ENCODE peak calls at places on chromosome 5, in six cellular contexts. One of them, this sample, is unnamed.

GRCh38 chr5:150461231-150461630 is 11.7 kb upstream of the RPS14 start:
- DNase-seq in GM12878: peak; percentile 39
- DNase-seq in HCT116: no peak
- DNase-seq in H1: no peak
- DNase-seq in HepG2: no peak
- DNase-seq in K562: peak; percentile 58
- DNase-seq in this sample: no peak

GRCh38 chr5:84069608-84070179 is 315.0 kb downstream of the EDIL3 start:
- DNase-seq in GM12878: no peak
- DNase-seq in HCT116: no peak
- DNase-seq in H1: no peak
- DNase-seq in K562: no peak
- DNase-seq in HepG2: no peak
- DNase-seq in this sample: no peak

GRCh38 chr5:37739817-37740261 is 100.0 kb downstream of the GDNF start:
- DNase-seq in K562: no peak
- DNase-seq in GM12878: no peak
- DNase-seq in HepG2: no peak
- DNase-seq in H1: no peak
- DNase-seq in HCT116: no peak
- DNase-seq in this sample: no peak

GRCh38 chr5:36690041-36690941 is 83.9 kb downstream of the SLC1A3 start:
- DNase-seq in H1: peak; percentile 62
- DNase-seq in HepG2: peak; percentile 53
- DNase-seq in HCT116: peak; percentile 81
- DNase-seq in GM12878: peak; percentile 42
- DNase-seq in K562: peak; percentile 74
- DNase-seq in this sample: peak; percentile 69

GRCh38 chr5:115472601-115473000 is 72.0 kb downstream of the FEM1C start:
- DNase-seq in K562: no peak
- DNase-seq in H1: no peak
- DNase-seq in HepG2: no peak
- DNase-seq in GM12878: no peak
- DNase-seq in HCT116: no peak
- DNase-seq in this sample: no peak

GRCh38 chr5:103624035-103624461 is 61.5 kb upstream of the NUDT12 start:
- DNase-seq in HCT116: no peak
- DNase-seq in HepG2: no peak
- DNase-seq in GM12878: no peak
- DNase-seq in H1: no peak
- DNase-seq in K562: no peak
- DNase-seq in this sample: no peak

GRCh38 chr5:95237324-95237723 is 47.6 kb downstream of the MCTP1 start:
- DNase-seq in HCT116: no peak
- DNase-seq in HepG2: no peak
- DNase-seq in GM12878: no peak
- DNase-seq in H1: no peak
- DNase-seq in K562: no peak
- DNase-seq in this sample: no peak

GRCh38 chr5:79845448-79846197 is 145.4 kb downstream of the MTX3 start:
- DNase-seq in K562: peak; percentile 23
- DNase-seq in HCT116: peak; percentile 13
- DNase-seq in GM12878: no peak
- DNase-seq in HepG2: no peak
- DNase-seq in H1: no peak
- DNase-seq in this sample: no peak

GRCh38 chr5:173429489-173430150 is 101.4 kb upstream of the STC2 start:
- DNase-seq in HepG2: no peak
- DNase-seq in H1: no peak
- DNase-seq in HCT116: no peak
- DNase-seq in K562: no peak
- DNase-seq in GM12878: no peak
- DNase-seq in this sample: no peak

GRCh38 chr5:102229685-102230084 is 66.4 kb downstream of the SLCO4C1 start:
- DNase-seq in HepG2: no peak
- DNase-seq in GM12878: no peak
- DNase-seq in H1: no peak
- DNase-seq in K562: no peak
- DNase-seq in HCT116: no peak
- DNase-seq in this sample: no peak

GRCh38 chr5:141529873-141530272 is 41.0 kb downstream of the PCDHGC5 start:
- DNase-seq in H1: no peak
- DNase-seq in HepG2: no peak
- DNase-seq in HCT116: no peak
- DNase-seq in K562: no peak
- DNase-seq in GM12878: no peak
- DNase-seq in this sample: no peak

GRCh38 chr5:143080982-143081381 is 310.8 kb downstream of the ARHGAP26 start:
- DNase-seq in K562: no peak
- DNase-seq in GM12878: no peak
- DNase-seq in HepG2: no peak
- DNase-seq in H1: no peak
- DNase-seq in HCT116: no peak
- DNase-seq in this sample: no peak

GRCh38 chr5:97452646-97453045 is 269.6 kb upstream of the RIOK2 start:
- DNase-seq in K562: no peak
- DNase-seq in GM12878: no peak
- DNase-seq in H1: no peak
- DNase-seq in HCT116: no peak
- DNase-seq in HepG2: no peak
- DNase-seq in this sample: no peak

GRCh38 chr5:56856779-56857178 is 41.4 kb downstream of the MAP3K1 start:
- DNase-seq in K562: no peak
- DNase-seq in HCT116: no peak
- DNase-seq in GM12878: no peak
- DNase-seq in H1: no peak
- DNase-seq in HepG2: no peak
- DNase-seq in this sample: no peak

GRCh38 chr5:64229163-64229774 is 63.6 kb downstream of the RNF180 start:
- DNase-seq in HCT116: no peak
- DNase-seq in HepG2: peak; percentile 20
- DNase-seq in K562: peak; percentile 36
- DNase-seq in H1: no peak
- DNase-seq in GM12878: no peak
- DNase-seq in this sample: no peak

GRCh38 chr5:159582756-159583523 is 252.7 kb upstream of the IL12B start:
- DNase-seq in H1: no peak
- DNase-seq in HepG2: no peak
- DNase-seq in GM12878: no peak
- DNase-seq in HCT116: peak; percentile 61
- DNase-seq in K562: no peak
- DNase-seq in this sample: no peak

GRCh38 chr5:37494756-37495155 is 115.6 kb downstream of the WDR70 start:
- DNase-seq in GM12878: no peak
- DNase-seq in HepG2: no peak
- DNase-seq in HCT116: no peak
- DNase-seq in H1: no peak
- DNase-seq in K562: no peak
- DNase-seq in this sample: no peak

GRCh38 chr5:138274189-138274853 is at the start of gene GFRA3:
- DNase-seq in HepG2: no peak
- DNase-seq in K562: peak; percentile 74
- DNase-seq in GM12878: no peak
- DNase-seq in H1: no peak
- DNase-seq in HCT116: no peak
- DNase-seq in this sample: no peak

GRCh38 chr5:44387391-44387790 is 1.8 kb downstream of the FGF10 start:
- DNase-seq in HCT116: no peak
- DNase-seq in GM12878: no peak
- DNase-seq in H1: no peak
- DNase-seq in HepG2: no peak
- DNase-seq in K562: no peak
- DNase-seq in this sample: no peak

GRCh38 chr5:207599-207998 is 10.4 kb downstream of the CCDC127 start:
- DNase-seq in GM12878: no peak
- DNase-seq in H1: no peak
- DNase-seq in HCT116: no peak
- DNase-seq in HepG2: no peak
- DNase-seq in K562: peak; percentile 65
- DNase-seq in this sample: no peak

GRCh38 chr5:52725065-52725746 is 62.5 kb upstream of the ITGA1 start:
- DNase-seq in GM12878: no peak
- DNase-seq in HCT116: no peak
- DNase-seq in H1: no peak
- DNase-seq in K562: no peak
- DNase-seq in HepG2: peak; percentile 20
- DNase-seq in this sample: no peak

GRCh38 chr5:158819840-158820620 is 279.7 kb downstream of the EBF1 start:
- DNase-seq in K562: no peak
- DNase-seq in H1: no peak
- DNase-seq in HCT116: no peak
- DNase-seq in GM12878: peak; percentile 77
- DNase-seq in HepG2: no peak
- DNase-seq in this sample: no peak

GRCh38 chr5:136731241-136731885 is 366.0 kb upstream of the TRPC7 start:
- DNase-seq in H1: no peak
- DNase-seq in HCT116: no peak
- DNase-seq in K562: no peak
- DNase-seq in HepG2: no peak
- DNase-seq in GM12878: no peak
- DNase-seq in this sample: no peak

DNA sequence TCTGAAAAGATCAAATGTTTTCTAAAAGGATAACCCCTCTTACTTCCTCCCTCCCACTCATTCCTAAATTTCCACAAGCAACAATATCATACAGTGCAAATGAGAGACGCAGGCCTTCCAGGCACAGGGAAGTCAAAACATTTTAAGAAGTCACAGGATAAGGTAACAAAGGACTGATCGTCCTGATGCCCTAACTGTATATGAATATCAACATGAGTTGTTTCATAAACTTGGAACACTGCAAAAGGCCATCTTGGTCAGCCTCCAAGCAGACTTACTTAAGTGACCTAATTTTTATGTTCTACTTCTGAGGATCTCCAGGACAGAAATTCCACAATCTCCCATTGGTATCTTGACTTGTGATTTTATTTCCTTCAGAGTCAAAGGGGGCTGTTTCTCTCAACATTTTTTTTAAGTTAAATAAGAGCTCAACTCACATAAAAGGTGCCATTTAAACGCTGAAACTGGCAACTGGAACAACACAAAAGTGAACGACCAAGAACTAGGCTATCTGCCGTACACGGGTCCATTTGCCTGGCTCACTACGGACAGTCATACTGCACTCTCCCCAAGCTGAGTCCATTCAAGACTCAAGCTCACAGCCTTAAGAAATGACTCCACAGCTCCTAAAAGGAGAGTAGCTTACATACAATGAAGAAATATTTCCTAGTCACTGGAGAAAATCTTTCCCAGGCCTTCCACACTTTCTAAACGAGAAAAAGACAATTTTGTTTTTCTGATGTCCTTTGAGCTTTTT is 71.3 kb downstream of the LHFPL2 start:
- DNase-seq in K562: no peak
- DNase-seq in H1: no peak
- DNase-seq in GM12878: no peak
- DNase-seq in HCT116: no peak
- DNase-seq in HepG2: no peak
- DNase-seq in this sample: no peak
- TF ChIP-seq ZNF274 in K562: no peak
- TF ChIP-seq ZNF274 in H1: no peak
- TF ChIP-seq ZNF274 in GM12878: no peak
- TF ChIP-seq ZNF274 in HCT116: no peak
- TF ChIP-seq ZNF274 in HepG2: no peak
- TF ChIP-seq ZNF274 in this sample: no peak

DNA sequence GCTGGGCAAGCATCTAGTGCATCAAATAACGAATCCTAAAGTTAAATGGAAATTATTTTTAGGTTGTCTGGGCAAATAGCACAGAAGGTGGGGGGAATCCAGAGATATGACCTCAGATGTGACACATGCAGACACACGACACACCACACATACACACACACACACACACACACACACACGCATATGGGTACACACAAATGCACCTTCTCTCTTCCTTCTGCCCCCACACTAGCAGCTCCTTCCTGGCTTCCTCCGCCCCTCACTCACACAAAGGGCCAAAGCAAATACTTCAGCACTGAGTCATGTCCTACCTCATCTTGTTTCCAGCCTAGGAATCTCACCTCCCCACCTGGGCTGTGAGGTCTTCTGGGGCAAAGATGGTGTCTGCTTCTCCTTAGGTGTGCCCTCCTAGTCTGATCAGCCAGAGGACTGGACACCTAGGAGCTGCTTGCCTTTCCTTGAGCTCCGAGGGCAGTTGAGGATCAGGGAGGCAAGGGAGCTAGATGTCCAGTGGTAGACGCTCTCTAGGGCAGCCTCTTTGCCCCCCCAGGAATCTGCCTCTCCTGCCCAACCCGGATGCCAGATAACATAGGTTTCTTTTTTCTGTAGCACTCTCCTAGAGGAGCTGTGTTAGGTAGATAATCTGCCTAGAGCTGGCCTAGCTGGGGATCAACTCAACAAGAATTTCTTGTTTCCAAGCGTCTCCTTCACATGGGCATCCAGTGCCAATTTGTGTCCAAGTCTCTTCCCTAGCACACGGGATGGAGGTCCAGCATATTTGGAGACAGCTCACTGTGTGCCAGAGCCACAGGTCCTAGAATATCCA is 14.3 kb upstream of the JADE2 start:
- DNase-seq in HepG2: peak; percentile 65
- DNase-seq in GM12878: no peak
- DNase-seq in HCT116: no peak
- DNase-seq in K562: no peak
- DNase-seq in H1: peak; percentile 78
- DNase-seq in this sample: peak; percentile 68
- H3K9ac ChIP-seq in HepG2: peak overlapping the region; percentile 62
- H3K9ac ChIP-seq in GM12878: no peak overlapping the region
- H3K9ac ChIP-seq in HCT116: peak overlapping the region; percentile 68
- H3K9ac ChIP-seq in K562: peak overlapping the region; percentile 83
- H3K9ac ChIP-seq in H1: peak overlapping the region; percentile 52
- H3K9ac ChIP-seq in this sample: peak overlapping the region; percentile 37

GRCh38 chr5:179762781-179763176 is 30.2 kb downstream of the MAML1 start:
- DNase-seq in GM12878: no peak
- DNase-seq in H1: no peak
- DNase-seq in K562: no peak
- DNase-seq in HepG2: no peak
- DNase-seq in HCT116: no peak
- DNase-seq in this sample: no peak
- H3K4me1 ChIP-seq in GM12878: peaks cover 30% of the 10 kb centered on the region
- H3K4me1 ChIP-seq in H1: peaks cover 19% of the 10 kb centered on the region
- H3K4me1 ChIP-seq in K562: peaks cover 52% of the 10 kb centered on the region
- H3K4me1 ChIP-seq in HepG2: peaks cover 27% of the 10 kb centered on the region
- H3K4me1 ChIP-seq in HCT116: peaks cover 11% of the 10 kb centered on the region
- H3K4me1 ChIP-seq in this sample: peaks cover 18% of the 10 kb centered on the region

GRCh38 chr5:169127431-169127830 is 173.5 kb downstream of the SLIT3 start:
- DNase-seq in HCT116: no peak
- DNase-seq in H1: no peak
- DNase-seq in K562: no peak
- DNase-seq in GM12878: no peak
- DNase-seq in HepG2: no peak
- DNase-seq in this sample: no peak

GRCh38 chr5:169128679-169129078 is 172.3 kb downstream of the SLIT3 start:
- DNase-seq in HepG2: no peak
- DNase-seq in HCT116: no peak
- DNase-seq in K562: no peak
- DNase-seq in H1: no peak
- DNase-seq in GM12878: no peak
- DNase-seq in this sample: no peak

GRCh38 chr5:169122951-169123350 is 178.0 kb downstream of the SLIT3 start:
- DNase-seq in HepG2: no peak
- DNase-seq in HCT116: no peak
- DNase-seq in K562: no peak
- DNase-seq in H1: no peak
- DNase-seq in GM12878: no peak
- DNase-seq in this sample: no peak

GRCh38 chr5:169125571-169125970 is 175.4 kb downstream of the SLIT3 start:
- DNase-seq in H1: no peak
- DNase-seq in HepG2: no peak
- DNase-seq in HCT116: no peak
- DNase-seq in GM12878: no peak
- DNase-seq in K562: no peak
- DNase-seq in this sample: no peak

GRCh38 chr5:169126376-169127043 is 174.4 kb downstream of the SLIT3 start:
- DNase-seq in GM12878: no peak
- DNase-seq in H1: no peak
- DNase-seq in K562: no peak
- DNase-seq in HepG2: no peak
- DNase-seq in HCT116: no peak
- DNase-seq in this sample: no peak
- TF ChIP-seq ZNF274 in GM12878: no peak
- TF ChIP-seq ZNF274 in H1: no peak
- TF ChIP-seq ZNF274 in K562: no peak
- TF ChIP-seq ZNF274 in HepG2: no peak
- TF ChIP-seq ZNF274 in HCT116: no peak
- TF ChIP-seq ZNF274 in this sample: no peak

This sample was measured in NT2/D1.